ENCODE peak calls at places on chromosomes 16 and 17, in eight cellular contexts. U is CD8-positive, alpha-beta memory T cell; W is NCI-H2029 treated with DMSO at 0.1 percent for 48 hours; O is heart right ventricle; X is hypothalamus; R is NCI-H187; D is activated T-helper 1 cell treated with anti-CD3 and anti-CD28 coated beads, Interleukin-12 subunit alpha, Interleukin-12 subunit beta, Interleukin-2, Interleukin-4 antibody, amounts not matched to agents 30 ng/mL and 10 ng/mL and 1 ng/mL, durations not matched to agents 14 hours and 24 hours and 36 hours; Q is A549. I is an unnamed sample.

GRCh38 chr17:57739402-57740224 is 5.5 kb downstream of the CCDC182 start:
- DNase-seq in D (peak), X (no peak), Q (peak), O (no peak), R (peak), W (peak), U (no peak), I (peak)

GRCh38 chr17:74921045-74921681 is 1.9 kb downstream of the USH1G start:
- DNase-seq in W (no peak), R (no peak), D (no peak), U (no peak), Q (no peak), O (no peak), X (no peak), I (no peak)

GRCh38 chr17:20234266-20234665 is 225.1 kb downstream of the SPECC1 start:
- DNase-seq in W (no peak), R (no peak), D (peak), Q (no peak), O (no peak), X (no peak), U (peak), I (no peak)

GRCh38 chr16:70805787-70806186 is 4.8 kb upstream of the VAC14 start:
- DNase-seq in O (no peak), X (no peak), D (no peak), R (no peak), Q (no peak), W (no peak), U (no peak), I (no peak)

GRCh38 chr16:85853641-85854545 is 45.1 kb upstream of the IRF8 start:
- DNase-seq in O (no peak), D (no peak), Q (no peak), X (no peak), R (no peak), W (no peak), U (no peak), I (no peak)

GRCh38 chr17:82134101-82134500 is 36.1 kb upstream of the FASN start:
- DNase-seq in U (no peak), D (no peak), Q (no peak), O (no peak), W (no peak), R (no peak), X (no peak), I (no peak)

GRCh38 chr16:67959520-67959919 is 8.9 kb downstream of the SLC12A4 start:
- DNase-seq in R (no peak), Q (no peak), D (no peak), U (no peak), X (no peak), O (peak), W (no peak), I (no peak)

GRCh38 chr16:81846105-81846504 is 67.0 kb downstream of the PLCG2 start:
- DNase-seq in O (no peak), X (no peak), W (no peak), U (no peak), D (no peak), R (no peak), Q (peak), I (no peak)

GRCh38 chr16:3754304-3754703 is 37.0 kb upstream of the TRAP1 start:
- DNase-seq in W (no peak), X (no peak), D (no peak), R (no peak), Q (no peak), U (no peak), O (no peak), I (no peak)

GRCh38 chr16:24820522-24820921 is 25.2 kb upstream of the SLC5A11 start:
- DNase-seq in R (no peak), D (no peak), U (no peak), O (no peak), W (no peak), Q (no peak), X (no peak), I (no peak)